ENCODE peak calls at places on chromosomes 11 and 22, in seven cellular contexts. R, P, O, M, E, J and H are unnamed samples.

GRCh38 chr11:102709211-102709980 is 3.8 kb upstream of the MMP27 start:
- DNase-seq in E (no peak), P (no peak), M (no peak), R (no peak), J (no peak), O (no peak), H (no peak)

GRCh38 chr22:36549033-36549432 is 20.1 kb upstream of the EIF3D start:
- DNase-seq in O (no peak), E (no peak), R (no peak), J (no peak), P (no peak), M (no peak), H (no peak)

GRCh38 chr11:65884716-65885092 is 3.6 kb downstream of the FIBP start:
- DNase-seq in P (peak), O (peak), E (peak), R (peak), M (no peak), J (peak), H (peak)

GRCh38 chr11:116707746-116708145 is 65.0 kb downstream of the BUD13 start:
- DNase-seq in E (no peak), O (no peak), M (no peak), J (no peak), R (no peak), P (no peak), H (no peak)

GRCh38 chr11:72970557-72971118 is 156.4 kb downstream of the ATG16L2 start:
- DNase-seq in P (no peak), O (no peak), M (no peak), J (no peak), R (no peak), E (no peak), H (no peak)

GRCh38 chr22:30445438-30445936 is 19.9 kb downstream of the MTFP1 start:
- DNase-seq in E (no peak), R (no peak), J (no peak), O (no peak), M (no peak), P (no peak), H (no peak)

GRCh38 chr11:131295986-131296385 is 74.4 kb upstream of the NTM start:
- DNase-seq in J (no peak), O (no peak), M (no peak), E (peak), R (no peak), P (no peak), H (no peak)

GRCh38 chr22:42881982-42882656 is 25.0 kb upstream of the ARFGAP3 start:
- DNase-seq in J (no peak), O (no peak), P (no peak), M (no peak), E (no peak), R (no peak), H (no peak)

GRCh38 chr22:29197096-29197495 is 8.6 kb upstream of the EMID1 start:
- DNase-seq in O (no peak), P (no peak), E (no peak), R (no peak), M (no peak), J (no peak), H (no peak)

GRCh38 chr11:77322506-77322905 is 21.0 kb upstream of the GDPD4 start:
- DNase-seq in J (no peak), M (peak), R (no peak), O (no peak), P (no peak), E (peak), H (peak)

GRCh38 chr11:20397281-20397680 is 9.8 kb downstream of the PRMT3 start:
- DNase-seq in P (peak), O (no peak), J (no peak), R (no peak), M (peak), E (no peak), H (no peak)

GRCh38 chr11:64009710-64010109 is 23.5 kb downstream of the OTUB1 start:
- DNase-seq in E (no peak), M (no peak), O (no peak), R (no peak), P (no peak), J (no peak), H (no peak)

GRCh38 chr11:122601131-122602125 is 54.1 kb upstream of the UBASH3B start:
- DNase-seq in P (no peak), E (no peak), M (peak), R (no peak), O (no peak), J (no peak), H (no peak)

GRCh38 chr11:130828741-130829140 is 87.5 kb downstream of the SNX19 start:
- DNase-seq in E (no peak), O (no peak), M (no peak), R (no peak), J (no peak), P (no peak), H (no peak)

GRCh38 chr11:67465190-67465522 is 3.9 kb downstream of the TMEM134 start:
- DNase-seq in O (no peak), M (no peak), J (no peak), E (no peak), P (peak), R (no peak), H (no peak)

GRCh38 chr11:29782447-29782846 is 234.4 kb downstream of the KCNA4 start:
- DNase-seq in J (no peak), E (no peak), M (no peak), P (no peak), R (no peak), O (no peak), H (no peak)